ENCODE peak calls at places on chromosome 18, in four cellular contexts. E is lower lobe of right lung, G is adrenal gland, R is left ventricle myocardium inferior. F is an unnamed sample.

GRCh38 chr18:3623769-3624545 is 174.0 kb downstream of the TGIF1 start:
- DNase-seq in E (peak; percentile 71), G (peak; percentile 80), R (peak; percentile 71), F (peak; percentile 89)

GRCh38 chr18:68267583-68267982 is 447.3 kb downstream of the TMX3 start:
- DNase-seq in R (no peak), E (no peak), G (no peak), F (no peak)

GRCh38 chr18:73805991-73806390 is 341.6 kb downstream of the FBXO15 start:
- DNase-seq in R (no peak), E (no peak), G (no peak), F (no peak)

GRCh38 chr18:75293591-75293990 is 83.0 kb downstream of the TSHZ1 start:
- DNase-seq in G (no peak), E (no peak), R (no peak), F (no peak)

GRCh38 chr18:21191596-21192307 is 50.3 kb upstream of the GREB1L start:
- DNase-seq in R (peak; percentile 36), G (peak; percentile 38), E (peak; percentile 61), F (peak; percentile 49)

GRCh38 chr18:53941601-53942335 is 282.7 kb downstream of the MBD2 start:
- DNase-seq in G (no peak), R (no peak), E (no peak), F (no peak)

GRCh38 chr18:75285876-75286275 is 75.3 kb downstream of the TSHZ1 start:
- DNase-seq in G (no peak), E (no peak), R (no peak), F (no peak)

GRCh38 chr18:64982414-64983096 is 768.3 kb upstream of the CDH7 start:
- DNase-seq in G (no peak), R (no peak), E (no peak), F (no peak)

GRCh38 chr18:21739604-21740473 is 753 bp upstream of the MIB1 start:
- DNase-seq in R (no peak), G (no peak), E (no peak), F (peak; percentile 32)

GRCh38 chr18:45793295-45793965 is 32.0 kb upstream of the SIGLEC15 start:
- DNase-seq in R (no peak), E (no peak), G (peak; percentile 83), F (no peak)

GRCh38 chr18:67010916-67011315 is 407.0 kb upstream of the CDH19 start:
- DNase-seq in R (no peak), G (no peak), E (no peak), F (no peak)

GRCh38 chr18:25253136-25253535 is 98.8 kb downstream of the ZNF521 start:
- DNase-seq in R (no peak), G (no peak), E (no peak), F (no peak)

GRCh38 chr18:49677762-49678398 is 116.0 kb downstream of the LIPG start:
- DNase-seq in G (no peak), E (no peak), R (no peak), F (peak; percentile 44)

GRCh38 chr18:23450022-23450421 is 3.1 kb upstream of the RIOK3 start:
- DNase-seq in E (no peak), G (no peak), R (no peak), F (no peak)

GRCh38 chr18:22223263-22223960 is 54.0 kb downstream of the GATA6 start:
- DNase-seq in G (peak; percentile 96), E (peak; percentile 89), R (peak; percentile 77), F (peak; percentile 86)

GRCh38 chr18:76679259-76679658 is 143.1 kb upstream of the ZNF236 start:
- DNase-seq in R (no peak), E (no peak), G (no peak), F (no peak)

GRCh38 chr18:43893001-43893637 is 615.8 kb upstream of the SYT4 start:
- DNase-seq in R (no peak), E (no peak), G (peak; percentile 70), F (no peak)

GRCh38 chr18:50507120-50507590 is 52.7 kb upstream of the MAPK4 start:
- DNase-seq in G (peak; percentile 62), R (peak; percentile 31), E (no peak), F (no peak)

DNA sequence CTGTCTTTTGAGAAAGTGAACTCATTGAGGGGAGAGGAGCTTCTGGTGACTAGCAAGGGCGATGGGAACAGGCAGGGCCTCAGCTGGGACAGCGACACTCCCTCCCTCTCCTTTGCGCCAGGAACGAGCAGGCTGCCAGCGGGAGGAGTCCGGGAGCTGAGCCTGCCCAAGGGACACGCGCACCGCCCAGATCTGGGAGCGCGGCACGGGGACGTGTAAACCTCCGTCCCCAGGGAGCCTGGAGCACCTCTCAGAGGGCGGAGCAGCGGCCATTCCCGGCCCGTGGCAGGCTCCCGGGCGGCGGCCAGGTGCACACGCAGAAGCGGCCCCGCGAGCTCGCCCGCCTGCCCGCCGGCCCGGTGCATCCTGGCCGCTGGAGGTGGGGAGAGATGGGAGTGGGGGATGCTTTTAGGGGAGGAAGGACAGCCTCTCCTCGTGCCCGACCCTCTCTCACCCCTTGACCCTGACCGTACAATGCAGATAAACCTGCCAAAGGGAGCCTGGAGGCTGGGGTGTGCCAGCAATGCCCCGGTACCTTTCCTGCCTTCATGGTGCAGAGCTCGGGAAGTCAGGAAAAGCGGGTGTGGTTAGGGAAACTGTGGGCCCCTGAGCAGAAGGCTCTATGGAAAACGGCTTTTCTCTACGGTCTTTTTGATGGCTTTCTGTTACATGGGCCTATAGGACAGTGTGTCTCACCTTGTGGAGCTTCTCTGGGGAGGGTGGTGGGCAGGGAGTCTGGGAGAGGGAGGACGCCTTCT is 2.2 kb downstream of the AQP4 start:
- DNase-seq in E (peak; percentile 91), R (peak; percentile 83), G (peak; percentile 37), F (peak; percentile 68)
- H3K4me3 ChIP-seq in E (peak overlapping the region; percentile 53), R (peak overlapping the region; percentile 65), G (no peak overlapping the region), F (peak overlapping the region; percentile 31)

GRCh38 chr18:58116815-58117214 is 72.8 kb downstream of the NEDD4L start:
- DNase-seq in G (no peak), R (no peak), E (no peak), F (no peak)
- H3K27ac ChIP-seq in G (no peak overlapping the region), R (no peak overlapping the region), E (peak overlapping the region; percentile 60), F (no peak overlapping the region)

DNA sequence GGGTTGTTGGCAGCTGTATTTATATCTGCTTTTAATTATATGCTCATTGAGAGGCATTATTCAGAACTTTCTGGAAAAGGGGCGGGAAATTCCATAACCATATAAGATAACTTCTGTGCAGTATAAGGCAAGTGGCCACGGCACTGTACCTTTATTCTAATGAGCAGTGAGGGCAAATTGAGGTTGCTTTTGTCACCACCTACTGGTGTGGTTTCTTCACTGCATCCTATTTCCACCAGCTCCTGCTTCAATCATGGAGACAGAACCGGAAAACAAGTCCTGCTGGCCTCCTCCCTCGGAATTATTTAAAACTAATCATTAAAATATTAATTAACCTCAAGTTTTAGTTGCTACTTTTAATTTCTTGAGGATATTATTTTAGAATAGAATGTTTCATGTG is 759.4 kb downstream of the CBLN2 start:
- DNase-seq in E (no peak), G (no peak), R (no peak), F (peak; percentile 20)
- H3K9me3 ChIP-seq in E (no peaks in the 10 kb centered on the region), G (no peaks in the 10 kb centered on the region), R (peaks cover 7% of the 10 kb centered on the region), F (no peaks in the 10 kb centered on the region)

GRCh38 chr18:62612246-62612645 is 89.4 kb downstream of the ZCCHC2 start:
- DNase-seq in G (no peak), E (no peak), R (no peak), F (no peak)
- H3K4me3 ChIP-seq in G (no peak overlapping the region), E (no peak overlapping the region), R (peak overlapping the region; percentile 59), F (no peak overlapping the region)

DNA sequence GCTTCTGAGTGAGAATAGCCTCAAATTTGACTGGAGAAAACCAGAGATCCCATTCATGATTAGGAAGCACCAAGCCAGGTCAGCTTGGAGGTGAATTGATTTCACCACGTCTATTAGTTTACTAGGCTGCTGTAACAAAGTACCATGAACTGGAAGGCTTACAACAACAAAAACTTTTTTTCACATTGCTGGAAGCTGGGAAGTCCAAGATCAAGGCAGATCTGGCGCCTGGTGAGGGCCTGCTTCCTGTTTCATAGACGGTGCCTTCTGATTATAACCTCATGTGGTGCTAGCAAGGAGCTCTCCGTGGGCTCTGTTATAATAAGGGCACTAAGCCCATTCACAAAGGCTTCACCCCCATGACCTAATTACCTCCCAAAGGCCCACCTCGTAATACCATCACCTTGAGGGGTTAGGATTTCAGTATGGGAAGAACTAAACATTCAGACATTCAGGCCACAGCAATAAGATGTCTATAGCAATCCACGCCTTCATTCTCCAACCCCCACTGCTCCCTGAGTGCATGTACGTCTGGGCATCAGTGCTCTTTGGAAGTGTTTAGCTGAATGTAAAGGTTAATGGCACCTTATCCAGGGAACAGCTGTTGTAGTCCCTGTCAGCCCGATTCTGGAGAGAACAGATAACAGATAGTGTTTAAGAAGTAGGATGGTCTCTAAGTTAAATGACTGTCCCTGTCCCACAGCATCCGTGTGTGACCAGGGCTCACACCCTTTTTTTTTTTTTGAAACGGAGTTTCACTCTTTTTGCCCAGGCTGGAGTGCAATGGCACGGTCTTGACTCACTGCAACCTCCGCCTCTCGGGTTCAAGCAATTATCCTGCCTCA is 89.2 kb downstream of the SOCS6 start:
- DNase-seq in G (no peak), R (no peak), E (no peak), F (no peak)
- H3K27ac ChIP-seq in G (no peak overlapping the region), R (no peak overlapping the region), E (no peak overlapping the region), F (peak overlapping the region; percentile 92)